ENCODE peak calls at places on chromosome 20, in eight cellular contexts. N is pancreas; A is NCI-H2171; G is activated T-helper 1 cell treated with anti-CD3 and anti-CD28 coated beads, Interleukin-2, amount 50 U/mL, for 16 hours; K is small intestine; R is HT-29; O is non-pigmented ciliary epithelial cell; L is hippocampal formation. X is an unnamed sample.

GRCh38 chr20:15582146-15582776 is 991.0 kb downstream of the KIF16B start:
- DNase-seq in N (no peak), A (no peak), G (no peak), K (no peak), R (no peak), O (no peak), L (no peak), X (no peak)

GRCh38 chr20:23278172-23278571 is 72.4 kb upstream of the NXT1 start:
- DNase-seq in N (no peak), A (no peak), G (no peak), K (no peak), R (no peak), O (no peak), L (no peak), X (no peak)

GRCh38 chr20:50277064-50277415 is 86.4 kb downstream of the CEBPB start:
- DNase-seq in N (no peak), A (no peak), G (no peak), K (peak; percentile 38), R (no peak), O (no peak), L (no peak), X (no peak)

GRCh38 chr20:4998160-4998651 is 3.1 kb downstream of the SLC23A2 start:
- DNase-seq in N (no peak), A (no peak), G (no peak), K (no peak), R (no peak), O (no peak), L (no peak), X (no peak)

GRCh38 chr20:62588458-62589149 is 53.7 kb upstream of the SLCO4A1 start:
- DNase-seq in N (no peak), A (no peak), G (no peak), K (no peak), R (no peak), O (no peak), L (no peak), X (no peak)

GRCh38 chr20:43870484-43870883 is 44.2 kb upstream of the TOX2 start:
- DNase-seq in N (no peak), A (no peak), G (no peak), K (no peak), R (no peak), O (no peak), L (no peak), X (no peak)

GRCh38 chr20:33662172-33662571 is at the start of gene C20orf144:
- DNase-seq in N (peak; percentile 9), A (no peak), G (no peak), K (no peak), R (no peak), O (no peak), L (no peak), X (no peak)

GRCh38 chr20:61271273-61272221 is 19.5 kb downstream of the CDH4 start:
- DNase-seq in N (no peak), A (no peak), G (no peak), K (no peak), R (no peak), O (no peak), L (peak; percentile 76), X (no peak)

GRCh38 chr20:25495189-25495824 is 87.8 kb downstream of the GINS1 start:
- DNase-seq in N (no peak), A (peak; percentile 65), G (no peak), K (no peak), R (no peak), O (no peak), L (no peak), X (no peak)

GRCh38 chr20:11581271-11581670 is 336.4 kb upstream of the BTBD3 start:
- DNase-seq in N (no peak), A (no peak), G (no peak), K (no peak), R (peak; percentile 19), O (no peak), L (no peak), X (no peak)

GRCh38 chr20:14657231-14657630 is 319.8 kb upstream of the FLRT3 start:
- DNase-seq in N (no peak), A (no peak), G (no peak), K (no peak), R (no peak), O (no peak), L (no peak), X (no peak)

GRCh38 chr20:35952480-35953410 is 1.6 kb downstream of the SCAND1 start:
- DNase-seq in N (no peak), A (no peak), G (no peak), K (peak; percentile 25), R (peak; percentile 54), O (no peak), L (no peak), X (no peak)

GRCh38 chr20:45358282-45359068 is 4.5 kb upstream of the SYS1 start:
- DNase-seq in N (peak; percentile 53), A (no peak), G (no peak), K (no peak), R (no peak), O (no peak), L (peak; percentile 78), X (peak; percentile 75)

GRCh38 chr20:15288076-15288475 is 950.7 kb upstream of the FLRT3 start:
- DNase-seq in N (no peak), A (no peak), G (no peak), K (no peak), R (no peak), O (no peak), L (no peak), X (no peak)

GRCh38 chr20:36645353-36645752 is 643 bp downstream of the SLA2 start:
- DNase-seq in N (no peak), A (no peak), G (no peak), K (no peak), R (no peak), O (no peak), L (no peak), X (no peak)

GRCh38 chr20:48530957-48531356 is 296.8 kb downstream of the PREX1 start:
- DNase-seq in N (no peak), A (no peak), G (no peak), K (no peak), R (no peak), O (no peak), L (no peak), X (no peak)

GRCh38 chr20:51385941-51386530 is 156.5 kb downstream of the NFATC2 start:
- DNase-seq in N (no peak), A (no peak), G (no peak), K (peak; percentile 27), R (peak; percentile 62), O (no peak), L (no peak), X (no peak)

GRCh38 chr20:57205625-57206219 is 60.7 kb downstream of the BMP7 start:
- DNase-seq in N (no peak), A (no peak), G (no peak), K (no peak), R (peak; percentile 9), O (peak; percentile 56), L (no peak), X (no peak)

GRCh38 chr20:10200329-10200728 is 18.3 kb upstream of the SNAP25 start:
- DNase-seq in N (no peak), A (no peak), G (no peak), K (no peak), R (no peak), O (no peak), L (peak; percentile 35), X (no peak)

GRCh38 chr20:6058684-6059295 is 4.9 kb upstream of the LRRN4 start:
- DNase-seq in N (no peak), A (peak; percentile 33), G (no peak), K (peak; percentile 22), R (peak; percentile 61), O (no peak), L (no peak), X (peak; percentile 8)

GRCh38 chr20:58492795-58493538 is 22.2 kb downstream of the APCDD1L start:
- DNase-seq in N (no peak), A (no peak), G (no peak), K (no peak), R (no peak), O (no peak), L (no peak), X (no peak)

GRCh38 chr20:53609501-53610445 is 16.1 kb upstream of the ZNF217 start:
- DNase-seq in N (no peak), A (no peak), G (peak; percentile 54), K (peak; percentile 35), R (peak; percentile 90), O (no peak), L (no peak), X (no peak)

GRCh38 chr20:52649727-52650126 is 322.4 kb upstream of the TSHZ2 start:
- DNase-seq in N (no peak), A (no peak), G (no peak), K (no peak), R (no peak), O (no peak), L (no peak), X (no peak)

GRCh38 chr20:14637441-14637840 is 300.0 kb upstream of the FLRT3 start:
- DNase-seq in N (no peak), A (no peak), G (no peak), K (no peak), R (no peak), O (no peak), L (no peak), X (no peak)

GRCh38 chr20:50550531-50550930 is 40.3 kb downstream of the PTPN1 start:
- DNase-seq in N (no peak), A (no peak), G (no peak), K (no peak), R (no peak), O (no peak), L (no peak), X (no peak)